ENCODE peak calls at places on chromosomes 2 and 18, in seven cellular contexts. V, X, J, T, Y, I and C are unnamed samples.

GRCh38 chr2:207311316-207312005 is 145.7 kb upstream of the KLF7 start:
- DNase-seq in V (peak; percentile 100), X (no peak), J (peak; percentile 94), T (peak; percentile 25), Y (peak; percentile 93), I (peak; percentile 89), C (no peak)

GRCh38 chr2:55590810-55591440 is 26.5 kb downstream of the PPP4R3B start:
- DNase-seq in V (peak; percentile 40), X (no peak), J (peak; percentile 7), T (no peak), Y (no peak), I (peak; percentile 26), C (no peak)

GRCh38 chr2:225100856-225101294 is 58.6 kb upstream of the DOCK10 start:
- DNase-seq in V (peak; percentile 87), X (no peak), J (peak; percentile 94), T (no peak), Y (peak; percentile 81), I (peak; percentile 79), C (no peak)

GRCh38 chr18:45657357-45658335 is 42.4 kb downstream of the SLC14A2 start:
- DNase-seq in V (peak; percentile 74), X (no peak), J (no peak), T (no peak), Y (no peak), I (no peak), C (no peak)

GRCh38 chr2:161981016-161981415 is 93.0 kb downstream of the DPP4 start:
- DNase-seq in V (no peak), X (no peak), J (no peak), T (no peak), Y (no peak), I (no peak), C (no peak)

GRCh38 chr2:18599509-18600254 is 10.3 kb upstream of the NT5C1B start:
- DNase-seq in V (peak; percentile 92), X (no peak), J (peak; percentile 93), T (no peak), Y (no peak), I (peak; percentile 70), C (no peak)

GRCh38 chr18:41058351-41059125 is 896.5 kb upstream of the PIK3C3 start:
- DNase-seq in V (no peak), X (no peak), J (no peak), T (no peak), Y (no peak), I (no peak), C (no peak)

GRCh38 chr2:71596011-71596410 is 142.7 kb downstream of the DYSF start:
- DNase-seq in V (no peak), X (no peak), J (no peak), T (no peak), Y (no peak), I (no peak), C (no peak)

GRCh38 chr2:183124957-183125255 is 663 bp downstream of the NUP35 start:
- DNase-seq in V (no peak), X (no peak), J (no peak), T (no peak), Y (no peak), I (no peak), C (no peak)

GRCh38 chr2:129794517-129794916 is 184.9 kb upstream of the RAB6C start:
- DNase-seq in V (no peak), X (no peak), J (no peak), T (no peak), Y (no peak), I (no peak), C (no peak)

GRCh38 chr18:22009242-22009641 is 160.1 kb upstream of the GATA6 start:
- DNase-seq in V (no peak), X (no peak), J (no peak), T (no peak), Y (no peak), I (no peak), C (no peak)

GRCh38 chr2:171081649-171082111 is 79.0 kb downstream of the TLK1 start:
- DNase-seq in V (no peak), X (no peak), J (no peak), T (no peak), Y (no peak), I (no peak), C (no peak)

GRCh38 chr2:240127351-240127750 is 8.8 kb downstream of the COPS9 start:
- DNase-seq in V (no peak), X (no peak), J (no peak), T (no peak), Y (no peak), I (no peak), C (no peak)

GRCh38 chr2:64454316-64455030 is 511 bp downstream of the LGALSL start:
- DNase-seq in V (peak; percentile 24), X (no peak), J (peak; percentile 30), T (peak; percentile 64), Y (no peak), I (no peak), C (no peak)

DNA sequence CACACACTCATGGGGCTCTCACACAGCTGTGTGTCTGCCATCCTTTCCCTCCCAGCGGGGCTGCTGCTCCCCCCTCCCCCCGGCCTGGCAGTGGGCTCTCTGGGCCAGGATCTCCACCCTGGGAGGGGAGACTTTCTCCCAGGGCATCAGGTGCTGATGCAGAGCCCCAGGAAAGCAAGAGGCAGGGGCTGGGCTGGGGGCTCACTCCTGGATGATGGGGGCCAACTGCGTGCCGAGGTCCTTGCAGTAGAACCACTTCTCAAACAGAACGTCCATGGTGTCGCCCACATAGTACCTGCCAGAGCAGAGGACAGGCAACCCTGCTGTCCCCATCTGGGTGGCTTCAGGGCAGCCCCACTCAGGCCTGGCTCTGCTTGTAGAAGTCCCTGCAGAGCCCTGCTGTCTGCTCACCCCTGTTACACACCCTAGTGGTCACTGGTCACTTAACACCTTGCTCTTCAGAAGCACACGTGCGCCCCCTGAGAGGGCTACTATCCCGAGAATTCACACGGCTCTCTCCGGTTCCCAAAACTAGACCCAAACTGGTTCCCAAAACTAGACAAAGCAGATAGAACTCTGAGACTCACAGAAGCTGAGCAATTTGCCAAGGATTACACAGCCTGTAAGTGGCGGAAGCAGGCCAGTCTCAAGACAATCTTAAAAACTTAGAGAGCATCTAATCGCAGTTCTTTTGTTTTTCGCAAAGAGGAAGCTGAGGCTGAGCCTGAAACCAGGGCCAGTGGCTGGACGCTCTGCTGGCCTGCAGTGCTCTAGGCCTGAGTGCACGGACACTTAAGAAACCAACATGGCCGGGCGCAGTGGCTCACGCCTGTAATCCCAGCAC is 6.6 kb upstream of the OXER1 start:
- DNase-seq in V (no peak), X (no peak), J (peak; percentile 49), T (no peak), Y (no peak), I (no peak), C (no peak)
- TF ChIP-seq CTCF in V (peak; percentile 29), X (peak; percentile 5), J (peak; percentile 39), T (peak; percentile 48), Y (peak; percentile 45), I (peak; percentile 48), C (peak; percentile 30)

DNA sequence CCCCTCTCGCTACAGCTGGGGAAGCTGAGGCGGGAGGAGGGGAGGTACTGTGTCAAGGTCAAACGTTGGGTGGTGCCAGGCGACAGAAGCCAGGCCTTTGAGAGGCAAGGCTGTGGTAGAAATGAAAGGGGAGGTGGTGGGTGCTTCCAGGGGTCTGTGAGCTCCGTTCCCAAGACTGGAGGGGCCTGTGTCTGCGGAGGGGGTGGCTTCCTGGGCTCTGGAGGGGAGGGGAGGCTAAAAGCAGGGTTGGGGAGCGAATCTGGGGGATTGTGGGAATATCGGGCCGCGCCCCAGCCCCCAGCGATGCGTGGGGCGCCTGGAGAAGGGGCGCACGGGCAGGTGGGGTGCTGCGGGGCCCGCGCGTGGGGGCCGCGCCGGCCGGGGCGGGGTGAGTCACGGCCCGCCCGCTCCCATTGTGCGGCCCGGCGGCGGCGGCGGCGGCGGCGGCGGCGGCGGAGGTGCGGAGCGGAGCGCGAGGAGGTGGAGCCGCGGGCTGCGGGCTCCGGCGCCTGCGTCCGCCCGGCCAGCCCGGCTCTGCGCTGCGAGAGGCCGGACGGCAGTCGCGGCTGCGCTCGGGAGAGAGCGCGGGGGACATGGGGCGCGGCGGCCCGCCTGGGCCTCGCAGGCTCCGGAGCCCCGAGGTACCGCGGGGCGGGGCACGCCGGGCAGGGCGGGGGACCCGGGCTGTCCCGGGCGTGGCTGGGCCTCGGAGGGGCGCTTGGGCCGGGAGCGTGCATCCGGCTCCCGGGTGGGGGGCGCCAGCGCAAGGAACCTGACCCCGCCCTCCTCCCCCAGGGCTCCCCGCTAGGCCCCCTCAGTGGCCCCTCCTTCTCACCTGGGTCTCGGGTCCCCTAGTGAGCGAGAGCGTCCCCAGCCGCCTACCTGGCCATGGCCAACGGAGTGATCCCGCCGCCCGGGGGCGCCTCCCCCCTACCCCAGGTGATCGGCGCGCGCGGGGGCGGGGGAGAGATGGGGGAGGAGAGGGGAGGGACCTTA is at the start of gene SLC4A3:
- DNase-seq in V (peak; percentile 26), X (no peak), J (peak; percentile 11), T (no peak), Y (no peak), I (no peak), C (no peak)
- H3K4me3 ChIP-seq in V (peak within 1 kb of the TSS; percentile 53), X (peak within 1 kb of the TSS; percentile 77), J (peak within 1 kb of the TSS; percentile 64), T (peak within 1 kb of the TSS; percentile 70), Y (peak within 1 kb of the TSS; percentile 60), I (peak within 1 kb of the TSS; percentile 47), C (peak within 1 kb of the TSS; percentile 74)

DNA sequence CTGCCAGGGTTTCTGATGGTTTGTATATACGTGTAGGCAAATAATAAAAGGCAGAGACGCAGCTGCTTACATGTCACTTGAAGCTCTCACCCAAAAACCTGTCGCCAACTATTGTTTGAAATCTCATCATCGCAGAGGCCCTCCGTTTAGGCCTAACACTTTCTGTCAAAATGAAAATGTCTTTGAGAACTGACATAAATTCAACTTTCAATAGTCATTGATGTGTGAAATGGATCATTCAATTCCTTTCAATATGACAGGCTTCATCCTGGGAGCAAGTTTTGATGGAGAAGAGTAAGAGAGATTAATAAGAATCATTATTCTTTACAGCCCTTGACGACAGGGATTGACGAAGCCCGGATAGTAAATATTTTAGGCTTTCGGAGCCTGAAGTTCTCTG is 2.7 kb downstream of the ACTG2 start:
- DNase-seq in V (no peak), X (no peak), J (no peak), T (no peak), Y (no peak), I (no peak), C (no peak)
- TF ChIP-seq CTCF in V (no peak), X (no peak), J (no peak), T (no peak), Y (no peak), I (no peak), C (no peak)

GRCh38 chr2:42819160-42819559 is 26.8 kb upstream of the HAAO start:
- DNase-seq in V (no peak), X (no peak), J (no peak), T (no peak), Y (no peak), I (no peak), C (no peak)

GRCh38 chr2:42810971-42811865 is 18.8 kb upstream of the HAAO start:
- DNase-seq in V (peak; percentile 45), X (no peak), J (peak; percentile 54), T (peak; percentile 55), Y (no peak), I (no peak), C (no peak)

GRCh38 chr2:42812899-42813479 is 20.6 kb upstream of the HAAO start:
- DNase-seq in V (no peak), X (no peak), J (peak; percentile 44), T (no peak), Y (no peak), I (no peak), C (no peak)

GRCh38 chr2:42813773-42814172 is 21.4 kb upstream of the HAAO start:
- DNase-seq in V (no peak), X (no peak), J (no peak), T (no peak), Y (no peak), I (no peak), C (no peak)

DNA sequence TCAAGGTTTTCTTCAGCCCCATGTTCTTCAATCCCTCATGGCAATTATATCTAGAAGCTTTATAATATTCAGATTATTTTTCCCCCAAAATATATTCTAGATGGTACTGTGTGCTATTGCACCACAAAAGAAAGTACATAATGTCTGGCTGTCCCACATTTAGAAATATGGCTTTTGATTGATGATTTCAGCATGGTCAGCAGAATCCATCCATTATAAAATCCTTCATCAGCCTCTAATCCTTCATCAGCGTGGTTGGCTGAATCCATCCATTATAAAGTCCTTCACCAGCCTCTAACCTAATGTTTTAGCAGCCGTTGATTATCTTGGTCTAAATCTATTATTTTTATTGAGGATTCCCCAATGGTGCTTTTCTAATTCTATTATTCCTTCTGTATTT is 23.3 kb upstream of the HAAO start:
- DNase-seq in V (no peak), X (no peak), J (no peak), T (no peak), Y (no peak), I (no peak), C (no peak)
- H3K4me3 ChIP-seq in V (no peak overlapping the region), X (no peak overlapping the region), J (no peak overlapping the region), T (no peak overlapping the region), Y (no peak overlapping the region), I (no peak overlapping the region), C (no peak overlapping the region)